ENCODE peak calls at places on chromosome 13, in four cellular contexts. One of them, this sample, is unnamed. For H3K27me3, the result is how much of the 10 kb centered on the place peaks cover.

GRCh38 chr13:88339271-88339741 is 668.1 kb downstream of the SLITRK5 start:
- DNase-seq in AG04450: no peak
- DNase-seq in aorta: no peak
- DNase-seq in CD8-positive, alpha-beta T cell: no peak
- DNase-seq in this sample: no peak

GRCh38 chr13:95317037-95317989 is 16.1 kb upstream of the ABCC4 start:
- DNase-seq in aorta: peak
- DNase-seq in AG04450: no peak
- DNase-seq in CD8-positive, alpha-beta T cell: no peak
- DNase-seq in this sample: no peak

GRCh38 chr13:84400711-84401110 is 518.4 kb upstream of the SLITRK1 start:
- DNase-seq in AG04450: peak
- DNase-seq in CD8-positive, alpha-beta T cell: no peak
- DNase-seq in aorta: no peak
- DNase-seq in this sample: peak

GRCh38 chr13:114046447-114046846 is 72.6 kb upstream of the C13orf46 start:
- DNase-seq in CD8-positive, alpha-beta T cell: peak
- DNase-seq in AG04450: no peak
- DNase-seq in aorta: no peak
- DNase-seq in this sample: no peak

GRCh38 chr13:31012285-31013024 is 80.0 kb downstream of the TEX26 start:
- DNase-seq in AG04450: no peak
- DNase-seq in aorta: no peak
- DNase-seq in CD8-positive, alpha-beta T cell: no peak
- DNase-seq in this sample: peak

GRCh38 chr13:21849323-21849722 is 178.4 kb downstream of the FGF9 start:
- DNase-seq in CD8-positive, alpha-beta T cell: no peak
- DNase-seq in aorta: no peak
- DNase-seq in AG04450: no peak
- DNase-seq in this sample: no peak

GRCh38 chr13:52847682-52848432 is 583 bp downstream of the PCDH8 start:
- DNase-seq in CD8-positive, alpha-beta T cell: no peak
- DNase-seq in AG04450: no peak
- DNase-seq in aorta: peak
- DNase-seq in this sample: no peak

GRCh38 chr13:51858433-51859247 is 3.1 kb upstream of the CCDC70 start:
- DNase-seq in CD8-positive, alpha-beta T cell: no peak
- DNase-seq in AG04450: no peak
- DNase-seq in aorta: no peak
- DNase-seq in this sample: peak

GRCh38 chr13:23570099-23570926 is at the start of gene TNFRSF19:
- DNase-seq in CD8-positive, alpha-beta T cell: no peak
- DNase-seq in aorta: no peak
- DNase-seq in AG04450: peak
- DNase-seq in this sample: peak

GRCh38 chr13:40187836-40188591 is 478.4 kb downstream of the FOXO1 start:
- DNase-seq in AG04450: no peak
- DNase-seq in CD8-positive, alpha-beta T cell: peak
- DNase-seq in aorta: no peak
- DNase-seq in this sample: no peak

GRCh38 chr13:72205773-72206172 is 338.8 kb upstream of the DACH1 start:
- DNase-seq in aorta: no peak
- DNase-seq in CD8-positive, alpha-beta T cell: no peak
- DNase-seq in AG04450: no peak
- DNase-seq in this sample: no peak

GRCh38 chr13:99766641-99767045 is 204.9 kb downstream of the ZIC5 start:
- DNase-seq in CD8-positive, alpha-beta T cell: no peak
- DNase-seq in AG04450: no peak
- DNase-seq in aorta: no peak
- DNase-seq in this sample: no peak

GRCh38 chr13:99992376-99992775 is 10.8 kb downstream of the ZIC2 start:
- DNase-seq in aorta: no peak
- DNase-seq in AG04450: no peak
- DNase-seq in CD8-positive, alpha-beta T cell: no peak
- DNase-seq in this sample: no peak

GRCh38 chr13:95438297-95438696 is 114.2 kb upstream of the CLDN10 start:
- DNase-seq in AG04450: no peak
- DNase-seq in CD8-positive, alpha-beta T cell: no peak
- DNase-seq in aorta: no peak
- DNase-seq in this sample: no peak

GRCh38 chr13:30346789-30347167 is 39.4 kb upstream of the KATNAL1 start:
- DNase-seq in aorta: no peak
- DNase-seq in AG04450: no peak
- DNase-seq in CD8-positive, alpha-beta T cell: no peak
- DNase-seq in this sample: no peak

GRCh38 chr13:99823961-99824360 is 147.6 kb downstream of the ZIC5 start:
- DNase-seq in AG04450: no peak
- DNase-seq in CD8-positive, alpha-beta T cell: no peak
- DNase-seq in aorta: no peak
- DNase-seq in this sample: no peak

GRCh38 chr13:45602183-45602582 is 13.4 kb downstream of the ERICH6B start:
- DNase-seq in AG04450: no peak
- DNase-seq in CD8-positive, alpha-beta T cell: no peak
- DNase-seq in aorta: no peak
- DNase-seq in this sample: no peak

GRCh38 chr13:52405767-52406494 is at the start of gene THSD1:
- DNase-seq in aorta: peak
- DNase-seq in CD8-positive, alpha-beta T cell: no peak
- DNase-seq in AG04450: no peak
- DNase-seq in this sample: peak

GRCh38 chr13:51760592-51760991 is 43.4 kb downstream of the DHRS12 start:
- DNase-seq in aorta: peak
- DNase-seq in AG04450: no peak
- DNase-seq in CD8-positive, alpha-beta T cell: no peak
- DNase-seq in this sample: no peak

GRCh38 chr13:102721800-102722231 is 27.0 kb upstream of the METTL21C start:
- DNase-seq in AG04450: no peak
- DNase-seq in aorta: no peak
- DNase-seq in CD8-positive, alpha-beta T cell: no peak
- DNase-seq in this sample: no peak

GRCh38 chr13:53340505-53341143 is 312.0 kb downstream of the OLFM4 start:
- DNase-seq in AG04450: no peak
- DNase-seq in aorta: no peak
- DNase-seq in CD8-positive, alpha-beta T cell: no peak
- DNase-seq in this sample: no peak

GRCh38 chr13:37775871-37776270 is 93.7 kb downstream of the TRPC4 start:
- DNase-seq in AG04450: no peak
- DNase-seq in aorta: no peak
- DNase-seq in CD8-positive, alpha-beta T cell: no peak
- DNase-seq in this sample: no peak

GRCh38 chr13:40656358-40656757 is 10.1 kb downstream of the FOXO1 start:
- DNase-seq in aorta: no peak
- DNase-seq in AG04450: no peak
- DNase-seq in CD8-positive, alpha-beta T cell: no peak
- DNase-seq in this sample: peak

GRCh38 chr13:44800626-44801025 is 188.6 kb downstream of the NUFIP1 start:
- DNase-seq in AG04450: no peak
- DNase-seq in aorta: no peak
- DNase-seq in CD8-positive, alpha-beta T cell: no peak
- DNase-seq in this sample: no peak

GRCh38 chr13:75258159-75258782 is 223.7 kb downstream of the TBC1D4 start:
- DNase-seq in AG04450: no peak
- DNase-seq in aorta: no peak
- DNase-seq in CD8-positive, alpha-beta T cell: no peak
- DNase-seq in this sample: peak

GRCh38 chr13:46994492-46994891 is 97.6 kb upstream of the HTR2A start:
- DNase-seq in AG04450: no peak
- DNase-seq in aorta: no peak
- DNase-seq in CD8-positive, alpha-beta T cell: no peak
- DNase-seq in this sample: no peak

GRCh38 chr13:113854238-113855011 is 9.5 kb downstream of the GAS6 start:
- DNase-seq in AG04450: no peak
- DNase-seq in aorta: peak
- DNase-seq in CD8-positive, alpha-beta T cell: no peak
- DNase-seq in this sample: no peak

GRCh38 chr13:113367771-113368170 is 3.8 kb upstream of the GRTP1 start:
- DNase-seq in aorta: no peak
- DNase-seq in CD8-positive, alpha-beta T cell: no peak
- DNase-seq in AG04450: no peak
- DNase-seq in this sample: no peak

GRCh38 chr13:107238262-107238661 is 670.3 kb upstream of the ARGLU1 start:
- DNase-seq in aorta: no peak
- DNase-seq in AG04450: no peak
- DNase-seq in CD8-positive, alpha-beta T cell: no peak
- DNase-seq in this sample: no peak

GRCh38 chr13:40388617-40389016 is 277.8 kb downstream of the FOXO1 start:
- DNase-seq in AG04450: no peak
- DNase-seq in CD8-positive, alpha-beta T cell: peak
- DNase-seq in aorta: no peak
- DNase-seq in this sample: no peak

GRCh38 chr13:30864352-30865130 is 41.5 kb upstream of the MEDAG start:
- DNase-seq in aorta: no peak
- DNase-seq in CD8-positive, alpha-beta T cell: no peak
- DNase-seq in AG04450: peak
- DNase-seq in this sample: peak

GRCh38 chr13:74191036-74191809 is 57.0 kb upstream of the KLF12 start:
- DNase-seq in aorta: no peak
- DNase-seq in CD8-positive, alpha-beta T cell: no peak
- DNase-seq in AG04450: no peak
- DNase-seq in this sample: no peak

GRCh38 chr13:114151031-114151430 is 18.6 kb upstream of the RASA3 start:
- DNase-seq in CD8-positive, alpha-beta T cell: no peak
- DNase-seq in aorta: peak
- DNase-seq in AG04450: no peak
- DNase-seq in this sample: no peak

GRCh38 chr13:29730253-29730652 is 120.2 kb downstream of the UBL3 start:
- DNase-seq in CD8-positive, alpha-beta T cell: no peak
- DNase-seq in aorta: no peak
- DNase-seq in AG04450: no peak
- DNase-seq in this sample: no peak

GRCh38 chr13:37534181-37534580 is 64.4 kb downstream of the POSTN start:
- DNase-seq in AG04450: peak
- DNase-seq in CD8-positive, alpha-beta T cell: no peak
- DNase-seq in aorta: no peak
- DNase-seq in this sample: peak

GRCh38 chr13:27928805-27929753 is 9.3 kb downstream of the PDX1 start:
- DNase-seq in aorta: no peak
- DNase-seq in AG04450: no peak
- DNase-seq in CD8-positive, alpha-beta T cell: no peak
- DNase-seq in this sample: no peak
- H3K27me3 ChIP-seq in aorta: under half
- H3K27me3 ChIP-seq in AG04450: half or more
- H3K27me3 ChIP-seq in CD8-positive, alpha-beta T cell: under half
- H3K27me3 ChIP-seq in this sample: half or more

GRCh38 chr13:109684836-109685602 is 101.4 kb downstream of the IRS2 start:
- DNase-seq in aorta: no peak
- DNase-seq in CD8-positive, alpha-beta T cell: no peak
- DNase-seq in AG04450: no peak
- DNase-seq in this sample: no peak
- H3K27me3 ChIP-seq in aorta: under half
- H3K27me3 ChIP-seq in CD8-positive, alpha-beta T cell: under half
- H3K27me3 ChIP-seq in AG04450: under half
- H3K27me3 ChIP-seq in this sample: under half

GRCh38 chr13:111112196-111112595 is 2.9 kb upstream of the ARHGEF7 start:
- DNase-seq in AG04450: no peak
- DNase-seq in aorta: no peak
- DNase-seq in CD8-positive, alpha-beta T cell: no peak
- DNase-seq in this sample: no peak
- H3K27me3 ChIP-seq in AG04450: half or more
- H3K27me3 ChIP-seq in aorta: under half
- H3K27me3 ChIP-seq in CD8-positive, alpha-beta T cell: under half
- H3K27me3 ChIP-seq in this sample: under half

DNA sequence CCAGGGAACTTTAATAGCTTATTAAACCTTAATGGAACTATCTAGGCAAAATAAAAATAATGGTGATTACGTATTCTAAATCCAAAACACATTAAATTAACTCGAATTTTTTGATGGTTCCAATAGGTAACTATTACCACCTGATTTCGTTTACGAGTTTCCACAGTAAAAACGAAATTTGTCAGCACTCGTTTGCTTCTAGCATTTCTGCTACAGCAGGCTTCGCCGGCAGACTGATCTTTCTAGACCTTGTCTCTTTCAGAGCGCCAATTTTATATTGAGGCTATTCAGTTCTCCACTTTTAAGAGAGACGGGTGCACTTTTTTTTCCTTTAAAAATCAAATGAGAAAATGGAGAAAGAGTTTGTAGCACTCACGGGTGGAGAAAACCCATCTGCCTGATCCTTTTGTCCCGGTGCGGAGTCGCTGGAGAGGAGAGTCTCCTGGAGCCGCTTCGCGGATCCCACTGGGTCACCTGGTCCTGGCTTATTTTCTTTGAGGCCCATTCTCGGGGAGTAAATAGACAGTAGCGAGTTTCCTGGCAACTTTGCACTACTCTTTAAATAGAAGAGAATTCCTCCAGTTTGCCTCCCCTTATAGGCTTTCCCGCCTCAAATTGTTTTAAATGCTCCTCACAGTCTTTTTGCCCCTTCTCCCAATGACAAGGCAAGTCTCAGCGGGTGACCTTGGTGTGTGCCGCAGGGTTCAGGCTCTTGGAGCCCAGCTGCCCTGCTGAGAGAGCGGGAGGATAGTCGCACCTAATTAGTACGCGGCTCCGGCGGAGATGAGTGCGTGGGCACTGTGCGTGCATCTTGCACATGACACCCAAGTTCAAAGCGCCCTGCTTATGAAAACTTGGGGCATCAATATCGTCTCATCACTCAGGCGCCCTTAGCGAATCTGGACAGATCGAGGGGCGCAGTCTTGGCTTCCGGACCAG is 117.0 kb downstream of the KCNRG start:
- DNase-seq in CD8-positive, alpha-beta T cell: no peak
- DNase-seq in AG04450: no peak
- DNase-seq in aorta: no peak
- DNase-seq in this sample: no peak
- H3K27me3 ChIP-seq in CD8-positive, alpha-beta T cell: half or more
- H3K27me3 ChIP-seq in AG04450: half or more
- H3K27me3 ChIP-seq in aorta: under half
- H3K27me3 ChIP-seq in this sample: under half

GRCh38 chr13:78587395-78587794 is 16.0 kb downstream of the POU4F1 start:
- DNase-seq in aorta: no peak
- DNase-seq in AG04450: no peak
- DNase-seq in CD8-positive, alpha-beta T cell: no peak
- DNase-seq in this sample: no peak
- H3K27me3 ChIP-seq in aorta: under half
- H3K27me3 ChIP-seq in AG04450: under half
- H3K27me3 ChIP-seq in CD8-positive, alpha-beta T cell: under half
- H3K27me3 ChIP-seq in this sample: half or more

This sample was measured in adipocyte.